ENCODE peak calls at places on chromosomes 7 and 10, in four cellular contexts. P is neural progenitor cell, W is MM.1S, I is PC-3. Y is an unnamed sample. For H3K9me3, the result is how much of the 10 kb centered on the place peaks cover.

GRCh38 chr10:103281753-103282152 is 4.8 kb downstream of the INA start:
- DNase-seq in P (peak), W (no peak), I (no peak), Y (no peak)

GRCh38 chr7:72072901-72073300 is 339.2 kb downstream of the CALN1 start:
- DNase-seq in P (no peak), W (no peak), I (no peak), Y (no peak)

GRCh38 chr10:71835671-71836593 is 15.1 kb downstream of the PSAP start:
- DNase-seq in P (peak), W (no peak), I (no peak), Y (peak)

GRCh38 chr7:134907000-134907399 is 79.3 kb upstream of the AGBL3 start:
- DNase-seq in P (no peak), W (no peak), I (no peak), Y (no peak)

GRCh38 chr10:99612167-99612831 is 7.9 kb downstream of the SLC25A28 start:
- DNase-seq in P (peak), W (peak), I (peak), Y (peak)

GRCh38 chr7:157046681-157047080 is 36.2 kb upstream of the MNX1 start:
- DNase-seq in P (no peak), W (no peak), I (peak), Y (peak)

GRCh38 chr7:140479739-140480084 is 407 bp upstream of the MKRN1 start:
- DNase-seq in P (no peak), W (no peak), I (no peak), Y (no peak)

GRCh38 chr10:46268076-46268881 is 18.5 kb upstream of the ANTXRL start:
- DNase-seq in P (no peak), W (no peak), I (no peak), Y (no peak)

GRCh38 chr10:122052702-122053101 is 63.7 kb downstream of the TACC2 start:
- DNase-seq in P (no peak), W (no peak), I (peak), Y (no peak)

GRCh38 chr10:86205761-86206145 is 160.8 kb downstream of the GRID1 start:
- DNase-seq in P (no peak), W (no peak), I (no peak), Y (no peak)

GRCh38 chr7:117828831-117829230 is 44.4 kb downstream of the CTTNBP2 start:
- DNase-seq in P (no peak), W (no peak), I (no peak), Y (peak)

GRCh38 chr7:191105-192034 is 1.0 kb upstream of the FAM20C start:
- DNase-seq in P (peak), W (no peak), I (peak), Y (peak)

GRCh38 chr10:20004087-20004523 is 187.9 kb downstream of the PLXDC2 start:
- DNase-seq in P (no peak), W (peak), I (no peak), Y (no peak)

GRCh38 chr10:2760736-2761135 is 306.6 kb upstream of the PFKP start:
- DNase-seq in P (no peak), W (no peak), I (no peak), Y (no peak)

GRCh38 chr7:8125680-8126444 is 136.1 kb downstream of the ICA1 start:
- DNase-seq in P (no peak), W (peak), I (no peak), Y (no peak)

GRCh38 chr7:32594965-32595364 is 99.7 kb downstream of the AVL9 start:
- DNase-seq in P (no peak), W (no peak), I (no peak), Y (no peak)

GRCh38 chr10:127354992-127355391 is 158.6 kb upstream of the INSYN2A start:
- DNase-seq in P (no peak), W (no peak), I (no peak), Y (no peak)

GRCh38 chr7:2993396-2993795 is 50.3 kb downstream of the CARD11 start:
- DNase-seq in P (no peak), W (no peak), I (no peak), Y (no peak)

GRCh38 chr7:140876519-140877248 is 48.0 kb downstream of the BRAF start:
- DNase-seq in P (no peak), W (peak), I (peak), Y (peak)

GRCh38 chr7:149856-150636 is 42.3 kb upstream of the FAM20C start:
- DNase-seq in P (no peak), W (no peak), I (no peak), Y (no peak)

GRCh38 chr7:48052748-48053147 is 17.4 kb downstream of the C7orf57 start:
- DNase-seq in P (no peak), W (no peak), I (peak), Y (no peak)

GRCh38 chr7:99123571-99124033 is 20.3 kb downstream of the SMURF1 start:
- DNase-seq in P (no peak), W (no peak), I (peak), Y (peak)

DNA sequence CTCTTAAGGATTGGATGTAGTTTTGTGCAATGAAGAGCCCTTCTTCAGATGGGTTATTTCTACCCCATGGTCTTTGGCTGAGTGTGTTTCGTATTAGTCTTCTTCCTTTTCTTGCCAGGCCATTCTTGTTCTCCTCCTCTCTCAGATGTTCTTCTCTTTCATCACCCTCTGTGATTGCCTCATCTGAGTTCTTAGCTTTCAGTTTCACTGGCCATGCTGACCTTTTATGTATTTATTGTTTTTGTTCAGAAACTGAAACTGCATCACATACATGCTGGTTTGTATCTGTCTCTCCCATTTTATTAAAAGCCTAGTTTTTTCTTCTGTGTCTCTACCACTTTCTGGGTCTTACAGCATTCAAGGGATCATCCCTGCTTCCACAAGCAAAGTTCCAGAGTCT is 21.7 kb upstream of the PCGF5 start:
- DNase-seq in P (no peak), W (peak), I (no peak), Y (peak)
- H3K9ac ChIP-seq in P (no peak), W (peak), I (no peak), Y (peak)

GRCh38 chr10:133617196-133617595 is 9.4 kb downstream of the FRG2B start:
- DNase-seq in P (no peak), W (no peak), I (no peak), Y (no peak)

GRCh38 chr10:133616371-133617130 is 10.0 kb downstream of the FRG2B start:
- DNase-seq in P (no peak), W (no peak), I (no peak), Y (no peak)

GRCh38 chr10:133611079-133611478 is 15.5 kb downstream of the FRG2B start:
- DNase-seq in P (no peak), W (no peak), I (no peak), Y (no peak)

GRCh38 chr10:133614830-133615580 is 11.6 kb downstream of the FRG2B start:
- DNase-seq in P (no peak), W (no peak), I (no peak), Y (no peak)

GRCh38 chr10:133613699-133614098 is 12.9 kb downstream of the FRG2B start:
- DNase-seq in P (no peak), W (no peak), I (no peak), Y (no peak)
- H3K9me3 ChIP-seq in P (under half), W (under half), I (under half), Y (under half)

DNA sequence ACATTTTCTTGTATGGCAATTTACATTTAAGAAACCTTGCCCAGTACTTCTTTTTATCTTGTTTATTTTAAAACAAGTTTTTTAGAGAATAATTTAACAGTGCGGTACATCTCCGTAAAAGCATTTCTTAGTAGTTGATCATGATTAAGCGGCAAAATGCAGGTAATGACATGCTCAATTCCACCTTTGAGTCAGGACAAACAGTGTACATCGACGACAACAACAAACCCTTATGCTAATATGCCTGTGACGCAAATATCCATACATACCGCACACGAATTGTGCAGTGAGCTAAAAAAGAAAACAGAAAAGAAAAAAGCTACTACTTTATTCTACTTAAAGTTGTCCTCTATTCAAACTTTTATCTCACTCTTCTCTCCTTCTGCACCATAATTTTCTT is 1.9 kb downstream of the MAGI2 start:
- DNase-seq in P (no peak), W (no peak), I (no peak), Y (no peak)
- H3K9ac ChIP-seq in P (no peak), W (no peak), I (no peak), Y (peak)

GRCh38 chr7:19296617-19297016 is 151.4 kb upstream of the FERD3L start:
- DNase-seq in P (no peak), W (no peak), I (no peak), Y (no peak)

GRCh38 chr7:19290066-19290465 is 144.8 kb upstream of the FERD3L start:
- DNase-seq in P (no peak), W (no peak), I (no peak), Y (no peak)

GRCh38 chr7:19290936-19291335 is 145.7 kb upstream of the FERD3L start:
- DNase-seq in P (no peak), W (no peak), I (peak), Y (no peak)

GRCh38 chr7:19294629-19295028 is 149.4 kb upstream of the FERD3L start:
- DNase-seq in P (no peak), W (no peak), I (peak), Y (peak)
- H3K9me3 ChIP-seq in P (under half), W (under half), I (under half), Y (under half)

GRCh38 chr10:29648114-29648982 is 13.6 kb upstream of the SVIL start:
- DNase-seq in P (no peak), W (no peak), I (no peak), Y (peak)

GRCh38 chr10:29647483-29647882 is 12.7 kb upstream of the SVIL start:
- DNase-seq in P (no peak), W (peak), I (no peak), Y (peak)

GRCh38 chr10:29646238-29646902 is 11.6 kb upstream of the SVIL start:
- DNase-seq in P (peak), W (no peak), I (peak), Y (peak)

GRCh38 chr10:29648983-29649268 is 14.2 kb upstream of the SVIL start:
- DNase-seq in P (no peak), W (no peak), I (peak), Y (peak)

DNA sequence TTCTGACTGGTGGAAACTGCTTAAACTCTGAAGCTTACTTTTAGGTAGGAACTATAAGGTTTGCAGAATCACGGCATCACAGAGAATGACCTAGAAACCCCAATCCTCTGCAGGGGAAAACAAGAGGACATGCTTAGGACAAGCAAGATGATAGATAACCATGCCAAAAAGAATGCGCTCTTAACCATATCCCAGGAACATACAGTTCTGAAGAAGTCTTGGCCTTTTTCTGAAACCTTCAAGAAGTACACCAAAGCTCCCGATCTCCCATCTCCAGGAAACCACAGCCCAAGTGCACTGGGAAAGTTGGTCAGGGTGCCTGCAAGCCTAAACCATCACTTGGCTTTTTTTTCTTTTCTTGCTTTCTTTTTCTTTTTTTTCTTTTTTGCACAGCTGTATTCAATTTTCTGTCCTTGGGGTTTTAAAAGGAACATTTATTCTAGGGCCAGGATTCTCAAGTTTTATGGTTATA is 12.2 kb upstream of the SVIL start:
- DNase-seq in P (no peak), W (no peak), I (no peak), Y (peak)
- H3K9ac ChIP-seq in P (no peak), W (no peak), I (no peak), Y (peak)

GRCh38 chr10:131157899-131158298 is 153.6 kb downstream of the TCERG1L start:
- DNase-seq in P (no peak), W (no peak), I (no peak), Y (no peak)

GRCh38 chr10:131154306-131155025 is 157.1 kb downstream of the TCERG1L start:
- DNase-seq in P (no peak), W (no peak), I (no peak), Y (no peak)

GRCh38 chr10:131155903-131156285 is 155.6 kb downstream of the TCERG1L start:
- DNase-seq in P (peak), W (no peak), I (no peak), Y (no peak)

GRCh38 chr10:131158695-131159094 is 152.8 kb downstream of the TCERG1L start:
- DNase-seq in P (no peak), W (no peak), I (no peak), Y (no peak)

DNA sequence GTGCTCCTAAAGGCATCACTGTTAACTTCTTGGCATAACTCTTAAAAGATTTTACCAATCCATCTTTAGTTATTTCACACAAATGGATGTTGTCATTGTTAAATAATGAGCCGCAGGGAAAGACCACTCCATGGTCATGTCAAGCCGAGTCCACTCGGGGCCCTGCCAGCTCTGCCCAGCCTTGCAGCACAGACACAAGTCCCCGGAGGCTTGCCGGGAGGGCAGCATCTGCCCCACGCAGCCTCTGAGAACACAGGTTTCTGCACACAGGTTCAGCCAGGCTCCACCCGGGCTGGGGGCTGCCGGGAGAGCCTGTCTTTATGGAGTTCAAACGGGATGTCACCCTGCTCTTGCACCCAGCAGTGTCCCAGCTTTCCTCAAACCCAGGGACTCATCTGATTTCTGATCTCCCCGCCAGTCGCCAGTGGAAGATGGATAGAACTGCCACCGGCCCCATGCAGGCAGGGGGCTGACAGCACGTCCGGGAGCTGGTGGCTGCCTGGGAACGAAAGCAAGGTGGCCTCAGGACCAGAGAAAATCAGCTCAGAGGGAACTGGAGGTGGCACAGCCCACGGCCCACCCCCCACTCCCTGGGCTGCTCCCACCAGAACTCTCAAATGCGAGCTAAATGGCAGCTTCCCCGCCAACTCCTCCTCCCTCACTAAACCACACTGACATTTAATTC is 156.2 kb downstream of the TCERG1L start:
- DNase-seq in P (no peak), W (no peak), I (no peak), Y (no peak)
- H3K9me3 ChIP-seq in P (under half), W (under half), I (under half), Y (under half)

Y was measured in adipocyte.